ENCODE peak calls at places on chromosome 1, in six cellular contexts. One of them, this sample, is unnamed.

GRCh38 chr1:96968582-96969378 is 247.2 kb downstream of the PTBP2 start:
- DNase-seq in lower leg skin: no peak
- DNase-seq in ACHN: no peak
- DNase-seq in mucosa of descending colon: no peak
- DNase-seq in cardiac fibroblast: peak
- DNase-seq in CD4-positive, alpha-beta T cell: no peak
- DNase-seq in this sample: no peak

GRCh38 chr1:59375321-59376220 is 78.7 kb downstream of the FGGY start:
- DNase-seq in lower leg skin: no peak
- DNase-seq in ACHN: peak
- DNase-seq in mucosa of descending colon: no peak
- DNase-seq in cardiac fibroblast: peak
- DNase-seq in CD4-positive, alpha-beta T cell: no peak
- DNase-seq in this sample: no peak

GRCh38 chr1:17009706-17010105 is 2.0 kb downstream of the ATP13A2 start:
- DNase-seq in lower leg skin: no peak
- DNase-seq in ACHN: no peak
- DNase-seq in mucosa of descending colon: no peak
- DNase-seq in cardiac fibroblast: no peak
- DNase-seq in CD4-positive, alpha-beta T cell: no peak
- DNase-seq in this sample: no peak

GRCh38 chr1:216119600-216119999 is 303.6 kb downstream of the USH2A start:
- DNase-seq in lower leg skin: no peak
- DNase-seq in ACHN: peak
- DNase-seq in mucosa of descending colon: no peak
- DNase-seq in cardiac fibroblast: peak
- DNase-seq in CD4-positive, alpha-beta T cell: no peak
- DNase-seq in this sample: no peak

GRCh38 chr1:117284408-117285215 is 73.9 kb upstream of the VTCN1 start:
- DNase-seq in lower leg skin: no peak
- DNase-seq in ACHN: peak
- DNase-seq in mucosa of descending colon: no peak
- DNase-seq in cardiac fibroblast: peak
- DNase-seq in CD4-positive, alpha-beta T cell: no peak
- DNase-seq in this sample: no peak

GRCh38 chr1:235883261-235883927 is 16.7 kb upstream of the LYST start:
- DNase-seq in lower leg skin: peak
- DNase-seq in ACHN: peak
- DNase-seq in mucosa of descending colon: peak
- DNase-seq in cardiac fibroblast: peak
- DNase-seq in CD4-positive, alpha-beta T cell: no peak
- DNase-seq in this sample: no peak

GRCh38 chr1:19922015-19922688 is 1.3 kb downstream of the PLA2G2E start:
- DNase-seq in lower leg skin: no peak
- DNase-seq in ACHN: no peak
- DNase-seq in mucosa of descending colon: no peak
- DNase-seq in cardiac fibroblast: no peak
- DNase-seq in CD4-positive, alpha-beta T cell: no peak
- DNase-seq in this sample: no peak

GRCh38 chr1:215198021-215198420 is 115.5 kb downstream of the KCNK2 start:
- DNase-seq in lower leg skin: no peak
- DNase-seq in ACHN: no peak
- DNase-seq in mucosa of descending colon: no peak
- DNase-seq in cardiac fibroblast: no peak
- DNase-seq in CD4-positive, alpha-beta T cell: no peak
- DNase-seq in this sample: no peak

GRCh38 chr1:110361856-110362255 is 22.7 kb downstream of the RBM15 start:
- DNase-seq in lower leg skin: no peak
- DNase-seq in ACHN: no peak
- DNase-seq in mucosa of descending colon: no peak
- DNase-seq in cardiac fibroblast: no peak
- DNase-seq in CD4-positive, alpha-beta T cell: no peak
- DNase-seq in this sample: no peak

GRCh38 chr1:219582310-219582709 is 30.6 kb downstream of the ZC3H11B start:
- DNase-seq in lower leg skin: no peak
- DNase-seq in ACHN: no peak
- DNase-seq in mucosa of descending colon: no peak
- DNase-seq in cardiac fibroblast: peak
- DNase-seq in CD4-positive, alpha-beta T cell: no peak
- DNase-seq in this sample: no peak

GRCh38 chr1:205226868-205227583 is 720 bp upstream of the TMCC2 start:
- DNase-seq in lower leg skin: no peak
- DNase-seq in ACHN: no peak
- DNase-seq in mucosa of descending colon: no peak
- DNase-seq in cardiac fibroblast: peak
- DNase-seq in CD4-positive, alpha-beta T cell: no peak
- DNase-seq in this sample: no peak

GRCh38 chr1:181100015-181100905 is 11.8 kb downstream of the IER5 start:
- DNase-seq in lower leg skin: no peak
- DNase-seq in ACHN: no peak
- DNase-seq in mucosa of descending colon: no peak
- DNase-seq in cardiac fibroblast: no peak
- DNase-seq in CD4-positive, alpha-beta T cell: no peak
- DNase-seq in this sample: no peak

GRCh38 chr1:147168626-147169058 is 3.6 kb downstream of the PRKAB2 start:
- DNase-seq in lower leg skin: no peak
- DNase-seq in ACHN: peak
- DNase-seq in mucosa of descending colon: no peak
- DNase-seq in cardiac fibroblast: peak
- DNase-seq in CD4-positive, alpha-beta T cell: no peak
- DNase-seq in this sample: no peak

GRCh38 chr1:164602142-164602429 is 43.1 kb downstream of the PBX1 start:
- DNase-seq in lower leg skin: peak
- DNase-seq in ACHN: peak
- DNase-seq in mucosa of descending colon: no peak
- DNase-seq in cardiac fibroblast: no peak
- DNase-seq in CD4-positive, alpha-beta T cell: no peak
- DNase-seq in this sample: no peak

GRCh38 chr1:15004396-15004795 is 149.2 kb upstream of the TMEM51 start:
- DNase-seq in lower leg skin: no peak
- DNase-seq in ACHN: no peak
- DNase-seq in mucosa of descending colon: no peak
- DNase-seq in cardiac fibroblast: no peak
- DNase-seq in CD4-positive, alpha-beta T cell: no peak
- DNase-seq in this sample: no peak

GRCh38 chr1:51247499-51247898 is 11.4 kb downstream of the RNF11 start:
- DNase-seq in lower leg skin: no peak
- DNase-seq in ACHN: no peak
- DNase-seq in mucosa of descending colon: no peak
- DNase-seq in cardiac fibroblast: no peak
- DNase-seq in CD4-positive, alpha-beta T cell: no peak
- DNase-seq in this sample: no peak

GRCh38 chr1:2210084-2210653 is 15.6 kb upstream of the FAAP20 start:
- DNase-seq in lower leg skin: no peak
- DNase-seq in ACHN: no peak
- DNase-seq in mucosa of descending colon: peak
- DNase-seq in cardiac fibroblast: no peak
- DNase-seq in CD4-positive, alpha-beta T cell: no peak
- DNase-seq in this sample: no peak

GRCh38 chr1:17436380-17437174 is 2.9 kb downstream of the RCC2 start:
- DNase-seq in lower leg skin: no peak
- DNase-seq in ACHN: no peak
- DNase-seq in mucosa of descending colon: no peak
- DNase-seq in cardiac fibroblast: peak
- DNase-seq in CD4-positive, alpha-beta T cell: no peak
- DNase-seq in this sample: no peak

GRCh38 chr1:10793129-10793651 is 3.3 kb downstream of the CASZ1 start:
- DNase-seq in lower leg skin: no peak
- DNase-seq in ACHN: peak
- DNase-seq in mucosa of descending colon: peak
- DNase-seq in cardiac fibroblast: peak
- DNase-seq in CD4-positive, alpha-beta T cell: no peak
- DNase-seq in this sample: no peak